ENCODE peak calls at places on chromosomes 2 and 18, in nine cellular contexts. E is caudate nucleus, X is fibroblast of lung, B is NCI-H526 treated with DMSO at 0.1 percent for 48 hours, Z is HEK293T, N is hippocampal formation, L is kidney epithelial cell, H is ACHN, M is skeletal muscle cell. J is an unnamed sample.

GRCh38 chr2:67322361-67323001 is 74.7 kb upstream of the ETAA1 start:
- DNase-seq in E (no peak), X (peak), B (peak), Z (peak), N (peak), L (peak), H (peak), M (no peak), J (peak)

GRCh38 chr2:47083886-47084682 is 71.0 kb downstream of the STPG4 start:
- DNase-seq in E (no peak), X (no peak), B (no peak), Z (no peak), N (peak), L (no peak), H (no peak), M (no peak), J (peak)

GRCh38 chr2:22801071-22801470 is 583.9 kb upstream of the KLHL29 start:
- DNase-seq in E (no peak), X (no peak), B (no peak), Z (no peak), N (no peak), L (no peak), H (no peak), M (no peak), J (no peak)

GRCh38 chr2:43152711-43153627 is 73.4 kb downstream of the ZFP36L2 start:
- DNase-seq in E (no peak), X (no peak), B (no peak), Z (no peak), N (no peak), L (no peak), H (no peak), M (no peak), J (peak)

GRCh38 chr18:50142441-50143120 is 52.4 kb downstream of the MYO5B start:
- DNase-seq in E (no peak), X (no peak), B (no peak), Z (no peak), N (no peak), L (no peak), H (no peak), M (no peak), J (no peak)

GRCh38 chr2:219142329-219142728 is 18.3 kb downstream of the NHEJ1 start:
- DNase-seq in E (no peak), X (peak), B (no peak), Z (no peak), N (no peak), L (peak), H (peak), M (peak), J (no peak)

GRCh38 chr2:241009601-241010530 is 11.4 kb downstream of the SNED1 start:
- DNase-seq in E (no peak), X (peak), B (no peak), Z (peak), N (no peak), L (no peak), H (no peak), M (peak), J (no peak)

GRCh38 chr2:224366269-224366668 is 35.6 kb downstream of the FAM124B start:
- DNase-seq in E (no peak), X (peak), B (no peak), Z (no peak), N (no peak), L (no peak), H (no peak), M (no peak), J (no peak)

GRCh38 chr2:75605770-75606535 is 40.6 kb upstream of the MRPL19 start:
- DNase-seq in E (no peak), X (peak), B (peak), Z (no peak), N (no peak), L (peak), H (peak), M (peak), J (no peak)

GRCh38 chr2:130963849-130964793 is 127.4 kb downstream of the ARHGEF4 start:
- DNase-seq in E (no peak), X (no peak), B (peak), Z (peak), N (no peak), L (no peak), H (peak), M (no peak), J (no peak)

GRCh38 chr2:43045866-43046265 is 180.5 kb downstream of the ZFP36L2 start:
- DNase-seq in E (no peak), X (no peak), B (no peak), Z (no peak), N (no peak), L (no peak), H (no peak), M (no peak), J (no peak)

GRCh38 chr2:133026536-133027177 is 356.7 kb upstream of the LYPD1 start:
- DNase-seq in E (no peak), X (peak), B (no peak), Z (no peak), N (no peak), L (no peak), H (peak), M (no peak), J (no peak)

GRCh38 chr18:71529708-71530303 is 1014.3 kb downstream of the CBLN2 start:
- DNase-seq in E (no peak), X (peak), B (no peak), Z (no peak), N (no peak), L (peak), H (no peak), M (no peak), J (no peak)

GRCh38 chr2:77001895-77002294 is 520.3 kb downstream of the LRRTM4 start:
- DNase-seq in E (no peak), X (no peak), B (no peak), Z (no peak), N (no peak), L (no peak), H (no peak), M (no peak), J (no peak)

GRCh38 chr2:153004627-153005026 is 286.2 kb downstream of the ARL6IP6 start:
- DNase-seq in E (no peak), X (no peak), B (no peak), Z (no peak), N (no peak), L (no peak), H (no peak), M (no peak), J (no peak)

GRCh38 chr2:20424300-20425290 is 22.3 kb upstream of the RHOB start:
- DNase-seq in E (no peak), X (peak), B (no peak), Z (no peak), N (peak), L (no peak), H (no peak), M (no peak), J (peak)

GRCh38 chr2:177340158-177340557 is 52.4 kb upstream of the AGPS start:
- DNase-seq in E (no peak), X (no peak), B (no peak), Z (no peak), N (no peak), L (no peak), H (no peak), M (no peak), J (no peak)

GRCh38 chr18:72283148-72283925 is 260.8 kb downstream of the CBLN2 start:
- DNase-seq in E (no peak), X (no peak), B (no peak), Z (no peak), N (no peak), L (no peak), H (no peak), M (no peak), J (no peak)

GRCh38 chr2:7813541-7814310 is 868.1 kb upstream of the ID2 start:
- DNase-seq in E (no peak), X (peak), B (no peak), Z (no peak), N (no peak), L (no peak), H (no peak), M (no peak), J (no peak)

GRCh38 chr2:207395535-207396251 is 134.1 kb upstream of the CREB1 start:
- DNase-seq in E (no peak), X (no peak), B (no peak), Z (no peak), N (no peak), L (no peak), H (no peak), M (peak), J (no peak)

GRCh38 chr18:48764452-48764851 is 186.3 kb downstream of the SMAD7 start:
- DNase-seq in E (no peak), X (no peak), B (no peak), Z (no peak), N (no peak), L (no peak), H (no peak), M (no peak), J (no peak)

GRCh38 chr2:134934641-134935040 is 16.0 kb downstream of the CCNT2 start:
- DNase-seq in E (no peak), X (peak), B (no peak), Z (no peak), N (no peak), L (no peak), H (no peak), M (no peak), J (no peak)

GRCh38 chr2:157261199-157261782 is 3.8 kb downstream of the GALNT5 start:
- DNase-seq in E (no peak), X (peak), B (no peak), Z (peak), N (no peak), L (peak), H (peak), M (peak), J (no peak)

GRCh38 chr2:235709124-235709813 is 215.4 kb downstream of the AGAP1 start:
- DNase-seq in E (no peak), X (peak), B (no peak), Z (no peak), N (no peak), L (peak), H (peak), M (no peak), J (no peak)

GRCh38 chr2:19932928-19933327 is 31.1 kb upstream of the TTC32 start:
- DNase-seq in E (no peak), X (no peak), B (no peak), Z (no peak), N (no peak), L (no peak), H (no peak), M (no peak), J (no peak)

GRCh38 chr2:240922234-240922981 is 16.3 kb downstream of the CROCC2 start:
- DNase-seq in E (no peak), X (no peak), B (no peak), Z (no peak), N (no peak), L (no peak), H (no peak), M (no peak), J (peak)

GRCh38 chr2:189086710-189087109 is 92.9 kb downstream of the COL5A2 start:
- DNase-seq in E (no peak), X (peak), B (no peak), Z (no peak), N (no peak), L (no peak), H (peak), M (peak), J (no peak)

GRCh38 chr2:44770221-44771187 is 171.0 kb upstream of the SIX3 start:
- DNase-seq in E (no peak), X (no peak), B (no peak), Z (no peak), N (no peak), L (no peak), H (peak), M (no peak), J (no peak)

GRCh38 chr2:175871949-175872348 is 130.1 kb downstream of the LNPK start:
- DNase-seq in E (no peak), X (no peak), B (no peak), Z (no peak), N (no peak), L (no peak), H (no peak), M (no peak), J (no peak)

GRCh38 chr2:37415128-37415817 is 70.8 kb downstream of the QPCT start:
- DNase-seq in E (no peak), X (peak), B (no peak), Z (no peak), N (no peak), L (no peak), H (peak), M (no peak), J (no peak)

GRCh38 chr2:26148501-26148900 is 24.4 kb upstream of the GAREM2 start:
- DNase-seq in E (no peak), X (no peak), B (no peak), Z (no peak), N (no peak), L (no peak), H (no peak), M (no peak), J (no peak)

GRCh38 chr2:134138115-134138514 is 115.8 kb upstream of the MGAT5 start:
- DNase-seq in E (no peak), X (no peak), B (no peak), Z (no peak), N (no peak), L (no peak), H (no peak), M (no peak), J (no peak)

GRCh38 chr2:20148411-20148810 is 76.5 kb downstream of the SDC1 start:
- DNase-seq in E (no peak), X (no peak), B (no peak), Z (no peak), N (no peak), L (no peak), H (no peak), M (no peak), J (no peak)

GRCh38 chr2:29317077-29317517 is 201.9 kb downstream of the CLIP4 start:
- DNase-seq in E (no peak), X (no peak), B (no peak), Z (no peak), N (no peak), L (no peak), H (no peak), M (no peak), J (no peak)

GRCh38 chr2:65937379-65938160 is 497.4 kb upstream of the MEIS1 start:
- DNase-seq in E (no peak), X (peak), B (no peak), Z (no peak), N (no peak), L (no peak), H (no peak), M (no peak), J (no peak)

GRCh38 chr2:133599813-133600212 is 31.6 kb upstream of the NCKAP5 start:
- DNase-seq in E (no peak), X (no peak), B (no peak), Z (no peak), N (no peak), L (no peak), H (no peak), M (no peak), J (no peak)

GRCh38 chr2:156810094-156810493 is 373.9 kb downstream of the GPD2 start:
- DNase-seq in E (no peak), X (no peak), B (no peak), Z (no peak), N (no peak), L (no peak), H (no peak), M (no peak), J (no peak)

J was measured in heart left ventricle.